ENCODE peak calls at places on chromosome 15, in six cellular contexts. E is activated gamma-delta T cell treated with anti-CD3 and anti-CD28 coated beads, Interleukin-2, amount 50 U/mL, for 16 hours; A is NCI-H1092 treated with DMSO at 0.1 percent for 48 hours; B is activated CD8-positive, alpha-beta memory T cell treated with anti-CD3 and anti-CD28 coated beads for 24 hours; W is NCI-H1436; F is tibial artery. R is an unnamed sample.

GRCh38 chr15:71683401-71684274 is 126.7 kb upstream of the NR2E3 start:
- DNase-seq in B (no peak), F (no peak), E (no peak), W (no peak), A (no peak), R (no peak)

GRCh38 chr15:73685981-73686380 is 1.8 kb downstream of the CD276 start:
- DNase-seq in F (no peak), W (no peak), E (no peak), A (no peak), B (peak), R (no peak)

GRCh38 chr15:74802290-74802689 is 10.3 kb upstream of the LMAN1L start:
- DNase-seq in F (no peak), W (no peak), A (no peak), E (no peak), B (no peak), R (no peak)

GRCh38 chr15:56653082-56653481 is 80.2 kb downstream of the ZNF280D start:
- DNase-seq in A (no peak), B (no peak), W (no peak), E (no peak), F (no peak), R (no peak)

GRCh38 chr15:98568382-98569017 is 79.8 kb upstream of the IGF1R start:
- DNase-seq in E (no peak), W (no peak), B (no peak), F (no peak), A (no peak), R (no peak)

GRCh38 chr15:82575335-82575734 is 35.1 kb upstream of the RPS17 start:
- DNase-seq in E (no peak), B (no peak), F (no peak), W (no peak), A (no peak), R (no peak)

GRCh38 chr15:66293419-66294156 is at the start of gene DIS3L:
- DNase-seq in B (peak), A (peak), W (no peak), F (peak), E (peak), R (peak)

GRCh38 chr15:26889298-26889898 is 22.5 kb downstream of the GABRA5 start:
- DNase-seq in E (no peak), B (peak), A (peak), W (peak), F (no peak), R (peak)

GRCh38 chr15:90576711-90577389 is 47.1 kb downstream of the CRTC3 start:
- DNase-seq in A (no peak), F (no peak), B (no peak), E (no peak), W (no peak), R (no peak)

GRCh38 chr15:98860647-98861041 is 146.9 kb downstream of the PGPEP1L start:
- DNase-seq in A (no peak), B (no peak), E (no peak), W (no peak), F (no peak), R (no peak)

GRCh38 chr15:64017082-64017588 is 29.1 kb downstream of the DAPK2 start:
- DNase-seq in F (no peak), B (no peak), E (no peak), A (no peak), W (no peak), R (no peak)

GRCh38 chr15:77516786-77517185 is 96.1 kb downstream of the HMG20A start:
- DNase-seq in W (no peak), E (no peak), B (no peak), A (no peak), F (no peak), R (no peak)

GRCh38 chr15:35208353-35208752 is 123.3 kb upstream of the NANOGP8 start:
- DNase-seq in A (no peak), F (no peak), W (no peak), B (no peak), E (no peak), R (no peak)

GRCh38 chr15:67796728-67797127 is 28.6 kb upstream of the SKOR1 start:
- DNase-seq in F (no peak), A (no peak), W (no peak), E (no peak), B (no peak), R (no peak)

GRCh38 chr15:20644026-20644425 is 102.4 kb upstream of the GOLGA6L6 start:
- DNase-seq in E (no peak), B (no peak), F (no peak), A (no peak), W (no peak), R (no peak)

GRCh38 chr15:65790692-65791334 is 1.3 kb downstream of the DENND4A start:
- DNase-seq in A (peak), B (no peak), E (no peak), W (no peak), F (no peak), R (no peak)

GRCh38 chr15:67924359-67924974 is 84.6 kb upstream of the RNU6-1 start:
- DNase-seq in B (no peak), F (no peak), A (no peak), W (no peak), E (no peak), R (no peak)

GRCh38 chr15:91975241-91975978 is 121.9 kb downstream of the SLCO3A1 start:
- DNase-seq in E (no peak), F (no peak), A (no peak), B (no peak), W (no peak), R (no peak)

GRCh38 chr15:55461447-55461846 is 46.6 kb downstream of the DNAAF4 start:
- DNase-seq in W (no peak), B (no peak), F (no peak), E (no peak), A (no peak), R (no peak)

GRCh38 chr15:55774113-55774970 is 31.4 kb upstream of the PRTG start:
- DNase-seq in B (peak), A (no peak), W (peak), E (no peak), F (peak), R (no peak)

R was measured in NCI-H345.